ENCODE peak calls at places on chromosomes 13 and 19, in eight cellular contexts. One of them, this sample, is unnamed.

GRCh38 chr19:34241513-34242337 is 12.6 kb upstream of the GARRE1 start:
- DNase-seq in IMR-90: no peak
- DNase-seq in HCT116: no peak
- DNase-seq in A549: peak
- DNase-seq in K562: no peak
- DNase-seq in H1: peak
- DNase-seq in GM12878: no peak
- DNase-seq in HepG2: peak
- DNase-seq in this sample: no peak

GRCh38 chr13:111027481-111028439 is 87.3 kb upstream of the ARHGEF7 start:
- DNase-seq in IMR-90: peak
- DNase-seq in HCT116: no peak
- DNase-seq in A549: no peak
- DNase-seq in K562: no peak
- DNase-seq in H1: no peak
- DNase-seq in GM12878: no peak
- DNase-seq in HepG2: peak
- DNase-seq in this sample: no peak

GRCh38 chr13:43009506-43009905 is 13.9 kb upstream of the DNAJC15 start:
- DNase-seq in IMR-90: peak
- DNase-seq in HCT116: no peak
- DNase-seq in A549: no peak
- DNase-seq in K562: no peak
- DNase-seq in H1: no peak
- DNase-seq in GM12878: no peak
- DNase-seq in HepG2: no peak
- DNase-seq in this sample: no peak

GRCh38 chr13:85608255-85608829 is 190.9 kb downstream of the SLITRK6 start:
- DNase-seq in IMR-90: no peak
- DNase-seq in HCT116: no peak
- DNase-seq in A549: no peak
- DNase-seq in K562: no peak
- DNase-seq in H1: peak
- DNase-seq in GM12878: no peak
- DNase-seq in HepG2: no peak
- DNase-seq in this sample: no peak

GRCh38 chr13:52779028-52779612 is 39.5 kb upstream of the CNMD start:
- DNase-seq in IMR-90: no peak
- DNase-seq in HCT116: no peak
- DNase-seq in A549: no peak
- DNase-seq in K562: no peak
- DNase-seq in H1: no peak
- DNase-seq in GM12878: no peak
- DNase-seq in HepG2: no peak
- DNase-seq in this sample: peak

GRCh38 chr19:13029893-13030292 is 34.6 kb downstream of the NFIX start:
- DNase-seq in IMR-90: no peak
- DNase-seq in HCT116: no peak
- DNase-seq in A549: no peak
- DNase-seq in K562: no peak
- DNase-seq in H1: no peak
- DNase-seq in GM12878: no peak
- DNase-seq in HepG2: no peak
- DNase-seq in this sample: no peak

GRCh38 chr13:38530492-38530891 is 156.4 kb upstream of the FREM2 start:
- DNase-seq in IMR-90: peak
- DNase-seq in HCT116: no peak
- DNase-seq in A549: no peak
- DNase-seq in K562: no peak
- DNase-seq in H1: no peak
- DNase-seq in GM12878: no peak
- DNase-seq in HepG2: no peak
- DNase-seq in this sample: peak

GRCh38 chr19:55614711-55615552 is 9.4 kb downstream of the ZNF784 start:
- DNase-seq in IMR-90: no peak
- DNase-seq in HCT116: no peak
- DNase-seq in A549: no peak
- DNase-seq in K562: no peak
- DNase-seq in H1: no peak
- DNase-seq in GM12878: no peak
- DNase-seq in HepG2: no peak
- DNase-seq in this sample: peak

GRCh38 chr13:99967884-99968520 is 3.6 kb downstream of the ZIC5 start:
- DNase-seq in IMR-90: no peak
- DNase-seq in HCT116: no peak
- DNase-seq in A549: no peak
- DNase-seq in K562: no peak
- DNase-seq in H1: no peak
- DNase-seq in GM12878: no peak
- DNase-seq in HepG2: no peak
- DNase-seq in this sample: peak

GRCh38 chr19:518292-519231 is 11.3 kb downstream of the TPGS1 start:
- DNase-seq in IMR-90: peak
- DNase-seq in HCT116: no peak
- DNase-seq in A549: no peak
- DNase-seq in K562: peak
- DNase-seq in H1: no peak
- DNase-seq in GM12878: no peak
- DNase-seq in HepG2: no peak
- DNase-seq in this sample: no peak

GRCh38 chr19:55176116-55176515 is 4.0 kb downstream of the SYT5 start:
- DNase-seq in IMR-90: no peak
- DNase-seq in HCT116: no peak
- DNase-seq in A549: no peak
- DNase-seq in K562: no peak
- DNase-seq in H1: no peak
- DNase-seq in GM12878: no peak
- DNase-seq in HepG2: no peak
- DNase-seq in this sample: no peak

GRCh38 chr19:58128041-58128685 is 22.4 kb downstream of the ZNF329 start:
- DNase-seq in IMR-90: no peak
- DNase-seq in HCT116: no peak
- DNase-seq in A549: no peak
- DNase-seq in K562: no peak
- DNase-seq in H1: no peak
- DNase-seq in GM12878: no peak
- DNase-seq in HepG2: no peak
- DNase-seq in this sample: no peak

GRCh38 chr19:7617735-7618134 is 11.6 kb downstream of the XAB2 start:
- DNase-seq in IMR-90: no peak
- DNase-seq in HCT116: no peak
- DNase-seq in A549: no peak
- DNase-seq in K562: no peak
- DNase-seq in H1: no peak
- DNase-seq in GM12878: no peak
- DNase-seq in HepG2: no peak
- DNase-seq in this sample: no peak
- TF ChIP-seq RAD21 in IMR-90: no peak
- TF ChIP-seq RAD21 in HCT116: no peak
- TF ChIP-seq RAD21 in A549: no peak
- TF ChIP-seq RAD21 in K562: no peak
- TF ChIP-seq RAD21 in H1: no peak
- TF ChIP-seq RAD21 in GM12878: no peak
- TF ChIP-seq RAD21 in HepG2: no peak
- TF ChIP-seq RAD21 in this sample: no peak

DNA sequence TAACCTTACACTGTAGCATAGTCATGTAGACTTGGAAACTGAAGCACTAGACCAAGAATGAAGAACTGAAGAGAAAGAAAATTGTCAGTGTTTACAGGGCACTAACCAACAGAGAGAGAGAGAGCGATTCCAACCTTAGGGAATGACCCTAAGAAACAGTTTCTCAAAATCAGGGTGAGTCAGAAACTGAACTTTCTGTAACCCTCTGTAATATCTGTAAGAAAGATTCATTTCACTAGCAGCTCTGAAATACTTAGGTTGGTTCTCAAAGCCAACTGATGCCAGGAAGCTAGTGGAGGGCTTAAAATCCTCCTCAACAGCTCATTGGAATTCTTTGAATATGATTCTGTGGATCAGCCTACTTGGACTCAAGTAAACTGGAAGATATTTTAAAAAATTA is 936.9 kb downstream of the EFNB2 start:
- DNase-seq in IMR-90: peak
- DNase-seq in HCT116: no peak
- DNase-seq in A549: no peak
- DNase-seq in K562: no peak
- DNase-seq in H1: no peak
- DNase-seq in GM12878: no peak
- DNase-seq in HepG2: no peak
- DNase-seq in this sample: no peak
- TF ChIP-seq RAD21 in IMR-90: no peak
- TF ChIP-seq RAD21 in HCT116: no peak
- TF ChIP-seq RAD21 in A549: no peak
- TF ChIP-seq RAD21 in K562: no peak
- TF ChIP-seq RAD21 in H1: no peak
- TF ChIP-seq RAD21 in GM12878: no peak
- TF ChIP-seq RAD21 in HepG2: no peak
- TF ChIP-seq RAD21 in this sample: no peak

GRCh38 chr13:113860579-113861432 is 3.1 kb downstream of the GAS6 start:
- DNase-seq in IMR-90: no peak
- DNase-seq in HCT116: no peak
- DNase-seq in A549: no peak
- DNase-seq in K562: peak
- DNase-seq in H1: peak
- DNase-seq in GM12878: no peak
- DNase-seq in HepG2: no peak
- DNase-seq in this sample: no peak
- TF ChIP-seq RAD21 in IMR-90: no peak
- TF ChIP-seq RAD21 in HCT116: no peak
- TF ChIP-seq RAD21 in A549: no peak
- TF ChIP-seq RAD21 in K562: no peak
- TF ChIP-seq RAD21 in H1: no peak
- TF ChIP-seq RAD21 in GM12878: no peak
- TF ChIP-seq RAD21 in HepG2: no peak
- TF ChIP-seq RAD21 in this sample: no peak

GRCh38 chr19:21197589-21198295 is 55.9 kb downstream of the ZNF431 start:
- DNase-seq in IMR-90: peak
- DNase-seq in HCT116: no peak
- DNase-seq in A549: no peak
- DNase-seq in K562: no peak
- DNase-seq in H1: no peak
- DNase-seq in GM12878: no peak
- DNase-seq in HepG2: no peak
- DNase-seq in this sample: no peak

DNA sequence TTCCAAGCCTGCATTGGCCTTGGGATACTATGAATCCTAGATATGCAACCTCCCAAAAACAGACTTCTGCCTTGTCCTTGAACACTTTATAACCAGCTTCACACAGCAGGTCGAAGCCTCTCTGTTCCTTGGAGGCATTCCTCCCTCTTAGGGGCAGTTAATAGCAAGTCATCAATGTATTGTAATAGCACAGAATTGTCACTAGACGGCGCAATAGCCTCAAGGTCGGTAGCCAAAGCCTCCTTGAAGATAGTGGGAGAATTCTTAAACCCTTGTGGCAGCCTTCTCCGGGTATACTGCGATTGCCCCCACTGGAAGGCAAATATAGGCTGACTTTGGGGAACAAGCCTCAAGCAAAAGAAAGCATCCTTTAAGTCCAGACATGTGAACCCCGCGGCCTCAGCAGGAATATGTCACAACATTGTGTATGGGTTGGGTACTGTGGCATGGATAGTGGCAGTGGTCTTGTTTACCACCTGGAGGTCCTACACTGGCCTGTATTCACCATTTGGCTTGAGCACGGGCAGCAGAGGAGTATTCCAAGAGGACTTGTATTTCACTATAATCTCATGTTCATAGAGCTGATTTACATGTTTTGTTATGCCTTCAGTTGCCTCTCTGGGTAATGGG is 61.1 kb downstream of the ZNF431 start:
- DNase-seq in IMR-90: peak
- DNase-seq in HCT116: peak
- DNase-seq in A549: peak
- DNase-seq in K562: peak
- DNase-seq in H1: peak
- DNase-seq in GM12878: peak
- DNase-seq in HepG2: no peak
- DNase-seq in this sample: peak
- TF ChIP-seq RAD21 in IMR-90: peak
- TF ChIP-seq RAD21 in HCT116: peak
- TF ChIP-seq RAD21 in A549: no peak
- TF ChIP-seq RAD21 in K562: peak
- TF ChIP-seq RAD21 in H1: peak
- TF ChIP-seq RAD21 in GM12878: peak
- TF ChIP-seq RAD21 in HepG2: no peak
- TF ChIP-seq RAD21 in this sample: peak

GRCh38 chr13:95710313-95710712 is 33.4 kb downstream of the DNAJC3 start:
- DNase-seq in IMR-90: peak
- DNase-seq in HCT116: no peak
- DNase-seq in A549: no peak
- DNase-seq in K562: no peak
- DNase-seq in H1: no peak
- DNase-seq in GM12878: no peak
- DNase-seq in HepG2: no peak
- DNase-seq in this sample: no peak
- TF ChIP-seq RAD21 in IMR-90: no peak
- TF ChIP-seq RAD21 in HCT116: no peak
- TF ChIP-seq RAD21 in A549: no peak
- TF ChIP-seq RAD21 in K562: no peak
- TF ChIP-seq RAD21 in H1: no peak
- TF ChIP-seq RAD21 in GM12878: no peak
- TF ChIP-seq RAD21 in HepG2: no peak
- TF ChIP-seq RAD21 in this sample: no peak

GRCh38 chr13:26058704-26059103 is 6.9 kb upstream of the SHISA2 start:
- DNase-seq in IMR-90: no peak
- DNase-seq in HCT116: no peak
- DNase-seq in A549: no peak
- DNase-seq in K562: no peak
- DNase-seq in H1: no peak
- DNase-seq in GM12878: no peak
- DNase-seq in HepG2: no peak
- DNase-seq in this sample: no peak

GRCh38 chr13:26060366-26060765 is 8.6 kb upstream of the SHISA2 start:
- DNase-seq in IMR-90: no peak
- DNase-seq in HCT116: no peak
- DNase-seq in A549: no peak
- DNase-seq in K562: no peak
- DNase-seq in H1: no peak
- DNase-seq in GM12878: no peak
- DNase-seq in HepG2: no peak
- DNase-seq in this sample: no peak

GRCh38 chr13:26062853-26063444 is 11.1 kb upstream of the SHISA2 start:
- DNase-seq in IMR-90: peak
- DNase-seq in HCT116: peak
- DNase-seq in A549: no peak
- DNase-seq in K562: no peak
- DNase-seq in H1: no peak
- DNase-seq in GM12878: no peak
- DNase-seq in HepG2: peak
- DNase-seq in this sample: peak

GRCh38 chr13:26067601-26068000 is 15.8 kb upstream of the SHISA2 start:
- DNase-seq in IMR-90: no peak
- DNase-seq in HCT116: no peak
- DNase-seq in A549: no peak
- DNase-seq in K562: no peak
- DNase-seq in H1: no peak
- DNase-seq in GM12878: no peak
- DNase-seq in HepG2: no peak
- DNase-seq in this sample: no peak

GRCh38 chr13:26061947-26062346 is 10.1 kb upstream of the SHISA2 start:
- DNase-seq in IMR-90: peak
- DNase-seq in HCT116: no peak
- DNase-seq in A549: no peak
- DNase-seq in K562: no peak
- DNase-seq in H1: no peak
- DNase-seq in GM12878: no peak
- DNase-seq in HepG2: no peak
- DNase-seq in this sample: no peak
- TF ChIP-seq RAD21 in IMR-90: no peak
- TF ChIP-seq RAD21 in HCT116: no peak
- TF ChIP-seq RAD21 in A549: no peak
- TF ChIP-seq RAD21 in K562: no peak
- TF ChIP-seq RAD21 in H1: no peak
- TF ChIP-seq RAD21 in GM12878: no peak
- TF ChIP-seq RAD21 in HepG2: no peak
- TF ChIP-seq RAD21 in this sample: no peak

This sample was measured in SK-N-SH.